ENCODE peak calls at places on chromosome 11, in six cellular contexts. R is cardiac muscle cell, Y is heart left ventricle, X is OCI-LY7, L is neural crest cell, Q is PC-9. B is an unnamed sample.

GRCh38 chr11:115696472-115697011 is 192.3 kb upstream of the CADM1 start:
- DNase-seq in R (no peak), Y (no peak), X (no peak), L (no peak), Q (no peak), B (no peak)

GRCh38 chr11:85656777-85657176 is 8.2 kb downstream of the CREBZF start:
- DNase-seq in R (no peak), Y (no peak), X (no peak), L (no peak), Q (no peak), B (no peak)

GRCh38 chr11:1196516-1197391 is 26.1 kb upstream of the MUC5B start:
- DNase-seq in R (no peak), Y (peak; percentile 6), X (no peak), L (no peak), Q (no peak), B (no peak)

GRCh38 chr11:19597876-19598275 is 114.8 kb upstream of the NAV2 start:
- DNase-seq in R (no peak), Y (no peak), X (no peak), L (no peak), Q (peak; percentile 34), B (peak; percentile 25)

GRCh38 chr11:134760957-134761356 is 348.9 kb upstream of the B3GAT1 start:
- DNase-seq in R (no peak), Y (no peak), X (no peak), L (no peak), Q (no peak), B (no peak)

GRCh38 chr11:93497575-93497974 is 45.6 kb downstream of the SMCO4 start:
- DNase-seq in R (no peak), Y (no peak), X (no peak), L (no peak), Q (no peak), B (no peak)

GRCh38 chr11:78418584-78419211 is 1.1 kb upstream of the GAB2 start:
- DNase-seq in R (no peak), Y (no peak), X (no peak), L (no peak), Q (no peak), B (no peak)

GRCh38 chr11:21142007-21142406 is 472.6 kb downstream of the NELL1 start:
- DNase-seq in R (peak; percentile 47), Y (no peak), X (no peak), L (no peak), Q (no peak), B (no peak)

GRCh38 chr11:36300651-36301050 is 4.6 kb downstream of the PRR5L start:
- DNase-seq in R (no peak), Y (peak; percentile 59), X (no peak), L (no peak), Q (no peak), B (no peak)

GRCh38 chr11:13487661-13488030 is 8.2 kb downstream of the PTH start:
- DNase-seq in R (no peak), Y (no peak), X (peak; percentile 4), L (no peak), Q (no peak), B (no peak)

GRCh38 chr11:86151188-86152005 is 82.5 kb upstream of the PICALM start:
- DNase-seq in R (peak; percentile 27), Y (peak; percentile 41), X (no peak), L (no peak), Q (peak; percentile 45), B (peak; percentile 23)

GRCh38 chr11:127789887-127790286 is 789.3 kb upstream of the KIRREL3 start:
- DNase-seq in R (peak; percentile 52), Y (no peak), X (peak; percentile 8), L (no peak), Q (no peak), B (no peak)

GRCh38 chr11:87187930-87188329 is 150.2 kb downstream of the TMEM135 start:
- DNase-seq in R (no peak), Y (no peak), X (no peak), L (no peak), Q (no peak), B (no peak)

GRCh38 chr11:37849731-37850130 is 1251.7 kb upstream of the RAG2 start:
- DNase-seq in R (no peak), Y (no peak), X (no peak), L (no peak), Q (no peak), B (no peak)

GRCh38 chr11:69658606-69659450 is 16.3 kb downstream of the LTO1 start:
- DNase-seq in R (no peak), Y (no peak), X (no peak), L (no peak), Q (no peak), B (no peak)

GRCh38 chr11:2699531-2700414 is at the start of gene KCNQ1OT1:
- DNase-seq in R (peak; percentile 88), Y (peak; percentile 91), X (peak; percentile 91), L (peak; percentile 71), Q (peak; percentile 94), B (peak; percentile 87)

GRCh38 chr11:2700415-2701211 is 819 bp upstream of the KCNQ1OT1 start:
- DNase-seq in R (peak; percentile 68), Y (peak; percentile 72), X (peak; percentile 74), L (peak; percentile 51), Q (peak; percentile 63), B (no peak)

GRCh38 chr11:2697871-2698270 is 1.9 kb downstream of the KCNQ1OT1 start:
- DNase-seq in R (no peak), Y (no peak), X (no peak), L (no peak), Q (no peak), B (no peak)

GRCh38 chr11:2699185-2699530 is 636 bp downstream of the KCNQ1OT1 start:
- DNase-seq in R (peak; percentile 46), Y (no peak), X (peak; percentile 15), L (no peak), Q (peak; percentile 20), B (peak; percentile 8)

GRCh38 chr11:2698386-2699184 is 1.2 kb downstream of the KCNQ1OT1 start:
- DNase-seq in R (no peak), Y (no peak), X (no peak), L (no peak), Q (no peak), B (no peak)
- TF ChIP-seq CTCF in R (peak; percentile 3), Y (no peak), X (peak; percentile 22), L (no peak), Q (no peak), B (peak; percentile 10)

GRCh38 chr11:114604179-114604813 is 8.7 kb upstream of the NXPE4 start:
- DNase-seq in R (no peak), Y (no peak), X (no peak), L (no peak), Q (no peak), B (no peak)

GRCh38 chr11:114607753-114608459 is 12.3 kb upstream of the NXPE4 start:
- DNase-seq in R (no peak), Y (no peak), X (no peak), L (no peak), Q (no peak), B (no peak)

GRCh38 chr11:114605370-114605769 is 9.8 kb upstream of the NXPE4 start:
- DNase-seq in R (no peak), Y (no peak), X (no peak), L (no peak), Q (no peak), B (no peak)

GRCh38 chr11:114604886-114605285 is 9.3 kb upstream of the NXPE4 start:
- DNase-seq in R (no peak), Y (no peak), X (no peak), L (no peak), Q (no peak), B (no peak)

DNA sequence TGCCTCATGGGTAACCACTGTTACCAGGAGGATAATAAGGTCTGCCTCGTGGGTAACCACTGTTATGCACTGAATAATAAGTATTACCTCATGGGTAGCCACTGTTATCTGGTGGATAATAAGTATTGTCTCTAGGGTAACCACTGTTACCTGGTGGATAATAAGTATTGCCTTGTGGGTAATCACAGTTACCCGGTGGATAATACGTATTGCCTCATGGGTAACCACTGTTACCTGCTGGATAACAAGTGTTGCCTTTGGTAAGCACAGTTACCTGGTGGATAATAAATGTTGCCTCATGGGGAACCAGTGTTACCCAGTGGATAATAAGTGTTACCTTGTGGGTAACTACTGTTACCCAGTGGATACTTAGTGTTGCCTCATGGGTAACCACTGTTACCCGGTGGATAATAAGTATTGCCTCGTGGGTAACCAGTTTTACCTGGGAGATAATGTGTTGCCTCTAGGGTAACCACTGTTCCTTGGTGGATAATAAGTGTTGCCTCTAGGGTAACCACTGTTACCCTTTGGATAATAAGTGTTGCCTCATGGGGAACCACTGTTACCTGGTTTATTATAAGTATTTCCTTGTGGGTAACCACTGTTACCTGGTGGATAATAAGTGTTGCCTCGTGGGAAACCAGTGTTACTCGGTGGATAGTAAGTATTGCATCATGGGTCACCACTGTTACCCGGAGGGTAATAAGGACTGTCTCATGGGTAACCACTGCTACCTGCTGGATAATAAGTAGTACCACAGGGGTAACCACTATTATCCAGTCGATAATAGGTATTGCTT is 10.6 kb upstream of the NXPE4 start:
- DNase-seq in R (no peak), Y (no peak), X (no peak), L (no peak), Q (no peak), B (no peak)
- TF ChIP-seq CTCF in R (peak; percentile 11), Y (no peak), X (no peak), L (no peak), Q (no peak), B (no peak)

DNA sequence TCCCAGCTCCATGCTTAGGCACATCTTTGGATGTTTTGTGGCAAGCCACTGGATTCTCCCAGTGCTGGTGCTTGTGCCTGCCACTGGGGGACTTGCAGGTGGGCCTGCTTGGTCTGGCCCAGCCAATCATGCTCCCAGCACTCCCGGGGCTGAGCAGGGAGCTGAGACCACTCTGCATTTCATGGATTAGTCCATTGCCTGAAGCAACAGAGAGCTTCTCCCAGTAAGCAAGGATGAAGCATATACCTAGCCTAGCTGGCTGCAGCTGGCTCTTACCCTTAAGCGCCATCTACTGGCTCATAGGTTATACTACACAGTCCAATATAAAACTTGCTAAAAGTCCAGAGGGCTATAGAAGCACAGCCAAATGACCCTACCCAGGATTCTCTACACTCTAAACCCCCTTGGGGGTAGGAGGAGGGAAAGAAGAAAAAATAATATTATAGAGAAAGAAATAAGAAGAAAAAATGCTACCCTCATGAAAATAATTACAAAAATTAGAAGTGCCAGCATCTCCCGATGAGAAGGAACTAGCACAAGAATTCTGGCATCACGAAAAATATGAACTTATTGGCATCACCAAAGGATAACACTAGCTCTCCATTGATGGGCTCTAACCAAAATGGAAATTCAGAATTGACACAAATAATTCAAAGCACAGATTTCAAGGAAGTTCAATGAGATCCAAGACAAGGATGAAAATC is 275.3 kb downstream of the C11orf87 start:
- DNase-seq in R (peak; percentile 68), Y (no peak), X (peak; percentile 47), L (peak; percentile 2), Q (peak; percentile 3), B (peak; percentile 35)
- TF ChIP-seq CTCF in R (peak; percentile 81), Y (peak; percentile 50), X (peak; percentile 88), L (peak; percentile 77), Q (peak; percentile 93), B (peak; percentile 85)

DNA sequence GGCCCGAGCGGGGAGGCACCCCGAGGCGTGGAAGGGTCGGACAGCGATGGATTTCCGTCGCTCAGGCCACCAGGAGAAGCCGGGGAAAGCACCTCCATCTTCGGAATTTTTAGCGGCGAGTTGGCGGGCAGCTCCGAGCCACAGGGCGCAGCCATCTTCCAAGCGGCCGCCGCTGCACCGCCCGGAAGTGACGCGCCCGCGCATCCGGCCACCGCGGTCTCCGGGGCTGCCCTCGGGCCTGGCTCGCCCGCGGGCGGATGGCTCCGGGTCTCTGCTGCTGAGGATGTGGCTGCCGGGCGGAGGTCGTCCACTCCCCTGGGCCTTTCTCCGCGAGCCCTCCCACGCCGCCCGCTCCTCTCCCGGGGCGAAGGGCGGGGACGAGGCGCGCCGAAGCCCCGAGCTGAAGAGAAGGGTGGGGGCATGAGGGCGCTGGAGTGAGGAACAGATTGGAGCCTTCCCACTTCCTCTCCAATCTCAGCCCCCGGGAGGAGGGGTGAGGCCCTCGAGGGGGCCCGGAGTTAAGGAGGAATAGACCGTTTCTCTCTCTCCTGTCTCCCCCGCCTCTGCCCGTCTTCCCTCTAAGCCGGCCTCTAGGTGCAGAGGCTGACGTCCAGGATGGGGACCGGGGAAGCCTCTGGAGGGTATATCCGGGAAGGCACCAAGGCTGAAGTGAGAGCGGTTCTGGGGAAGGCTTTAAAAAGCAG is at the start of gene MSANTD2:
- DNase-seq in R (peak; percentile 90), Y (peak; percentile 87), X (peak; percentile 81), L (peak; percentile 76), Q (peak; percentile 71), B (peak; percentile 40)
- TF ChIP-seq CTCF in R (no peak), Y (no peak), X (peak; percentile 17), L (no peak), Q (no peak), B (no peak)

B was measured in HFFc6.